ENCODE peak calls at places on chromosomes 12 and 14, in six cellular contexts. I is AG09309; K is NCI-H460; B is CD4-positive, alpha-beta T cell; E is C1 segment of cervical spinal cord; H is stimulated activated CD8-positive, alpha-beta memory T cell treated with anti-CD3 and anti-CD28 coated beads, Interleukin-12 subunit alpha, Interleukin-12 subunit beta, amount 100 ng/mL, for 4 hours. R is an unnamed sample.

GRCh38 chr12:46369095-46369473 is 3.5 kb downstream of the SLC38A2 start:
- DNase-seq in B (no peak), H (no peak), I (no peak), K (no peak), E (no peak), R (no peak)

GRCh38 chr14:24270537-24271133 is 762 bp downstream of the RABGGTA start:
- DNase-seq in K (no peak), E (no peak), B (no peak), I (no peak), H (no peak), R (no peak)

GRCh38 chr12:127660961-127661360 is 606.0 kb upstream of the TMEM132C start:
- DNase-seq in H (no peak), B (no peak), I (no peak), E (no peak), K (no peak), R (no peak)

GRCh38 chr12:24730461-24730896 is 218.4 kb downstream of the BCAT1 start:
- DNase-seq in H (no peak), K (no peak), I (no peak), E (no peak), B (no peak), R (peak)

GRCh38 chr12:102595315-102595714 is 115.0 kb upstream of the IGF1 start:
- DNase-seq in K (no peak), I (no peak), E (no peak), B (no peak), H (no peak), R (no peak)

GRCh38 chr14:51776102-51776894 is 84.1 kb upstream of the GNG2 start:
- DNase-seq in H (no peak), B (no peak), K (peak), I (no peak), E (peak), R (peak)

GRCh38 chr12:58443273-58443980 is 476.9 kb downstream of the LRIG3 start:
- DNase-seq in K (peak), B (no peak), I (no peak), E (no peak), H (no peak), R (peak)

GRCh38 chr12:104520242-104520900 is 63.6 kb downstream of the CHST11 start:
- DNase-seq in B (no peak), E (no peak), H (no peak), I (no peak), K (no peak), R (peak)

GRCh38 chr12:124487065-124487833 is 80.2 kb downstream of the NCOR2 start:
- DNase-seq in E (peak), H (no peak), K (no peak), B (no peak), I (no peak), R (no peak)

GRCh38 chr12:85784096-85784720 is 52.0 kb downstream of the RASSF9 start:
- DNase-seq in K (peak), E (no peak), B (no peak), H (no peak), I (no peak), R (no peak)

GRCh38 chr12:77053259-77053658 is 12.1 kb downstream of the E2F7 start:
- DNase-seq in B (no peak), I (no peak), H (no peak), E (no peak), K (no peak), R (no peak)

GRCh38 chr12:71799105-71799504 is 40.5 kb upstream of the TBC1D15 start:
- DNase-seq in K (no peak), E (no peak), I (no peak), H (no peak), B (no peak), R (no peak)

R was measured in GM12865.